ENCODE peak calls at places on chromosomes 16 and 17, in four cellular contexts. G is GM12878, N is K562, L is HepG2. X is an unnamed sample. For H3K79me2, the result is how much of the 10 kb centered on the place peaks cover.

GRCh38 chr17:81064746-81065475 is 30.0 kb downstream of the BAIAP2 start:
- DNase-seq in G (no peak), N (no peak), L (no peak), X (no peak)

GRCh38 chr17:72005332-72006163 is 115.3 kb upstream of the SOX9 start:
- DNase-seq in G (peak), N (no peak), L (no peak), X (no peak)

GRCh38 chr16:17194190-17194780 is 276.5 kb downstream of the XYLT1 start:
- DNase-seq in G (no peak), N (peak), L (no peak), X (peak)

GRCh38 chr16:9364721-9365693 is 273.6 kb downstream of the HAPSTR1 start:
- DNase-seq in G (no peak), N (no peak), L (peak), X (no peak)

GRCh38 chr17:73952498-73953205 is 250.8 kb upstream of the RPL38 start:
- DNase-seq in G (no peak), N (peak), L (no peak), X (no peak)

GRCh38 chr16:70512456-70512855 is 10.9 kb downstream of the COG4 start:
- DNase-seq in G (no peak), N (no peak), L (no peak), X (no peak)

GRCh38 chr17:49390548-49391324 is 23.9 kb downstream of the PHB1 start:
- DNase-seq in G (no peak), N (peak), L (peak), X (no peak)

GRCh38 chr17:8818047-8818446 is 18.9 kb upstream of the MFSD6L start:
- DNase-seq in G (no peak), N (no peak), L (no peak), X (no peak)

GRCh38 chr16:13425840-13426239 is 494.1 kb upstream of the ERCC4 start:
- DNase-seq in G (no peak), N (no peak), L (no peak), X (no peak)

GRCh38 chr17:57436565-57436964 is 180.2 kb downstream of the MSI2 start:
- DNase-seq in G (no peak), N (no peak), L (no peak), X (no peak)

GRCh38 chr17:30332057-30332542 is 1.8 kb downstream of the TMIGD1 start:
- DNase-seq in G (peak), N (no peak), L (peak), X (no peak)

GRCh38 chr16:17994027-17994426 is 342.5 kb downstream of the NPIPA8 start:
- DNase-seq in G (no peak), N (no peak), L (no peak), X (no peak)

GRCh38 chr17:81291662-81292061 is 3.4 kb downstream of the SLC38A10 start:
- DNase-seq in G (no peak), N (peak), L (peak), X (peak)

GRCh38 chr17:73444021-73444420 is 132.2 kb upstream of the CDC42EP4 start:
- DNase-seq in G (no peak), N (no peak), L (no peak), X (no peak)

GRCh38 chr17:64180089-64180488 is 50.1 kb upstream of the ERN1 start:
- DNase-seq in G (no peak), N (no peak), L (no peak), X (no peak)

GRCh38 chr17:70187383-70187782 is 18.1 kb downstream of the KCNJ2 start:
- DNase-seq in G (no peak), N (no peak), L (no peak), X (no peak)

GRCh38 chr17:57948555-57949420 is 6.4 kb downstream of the CUEDC1 start:
- DNase-seq in G (no peak), N (no peak), L (no peak), X (peak)

GRCh38 chr16:72536673-72537435 is 364.9 kb upstream of the PMFBP1 start:
- DNase-seq in G (no peak), N (no peak), L (no peak), X (no peak)

GRCh38 chr16:35743101-35743692 is 2283.8 kb downstream of the TP53TG3F start:
- DNase-seq in G (no peak), N (no peak), L (no peak), X (no peak)

GRCh38 chr16:85557083-85557975 is 55.8 kb upstream of the GSE1 start:
- DNase-seq in G (no peak), N (peak), L (peak), X (no peak)

GRCh38 chr17:47800686-47801085 is 20.9 kb downstream of the OSBPL7 start:
- DNase-seq in G (no peak), N (no peak), L (no peak), X (no peak)

GRCh38 chr17:3385869-3386816 is at the start of gene OR3A2:
- DNase-seq in G (no peak), N (no peak), L (no peak), X (no peak)

GRCh38 chr16:12637002-12637401 is 166.7 kb downstream of the CPPED1 start:
- DNase-seq in G (no peak), N (no peak), L (no peak), X (no peak)

GRCh38 chr17:27473748-27474609 is 17.7 kb downstream of the KSR1 start:
- DNase-seq in G (peak), N (peak), L (no peak), X (no peak)

DNA sequence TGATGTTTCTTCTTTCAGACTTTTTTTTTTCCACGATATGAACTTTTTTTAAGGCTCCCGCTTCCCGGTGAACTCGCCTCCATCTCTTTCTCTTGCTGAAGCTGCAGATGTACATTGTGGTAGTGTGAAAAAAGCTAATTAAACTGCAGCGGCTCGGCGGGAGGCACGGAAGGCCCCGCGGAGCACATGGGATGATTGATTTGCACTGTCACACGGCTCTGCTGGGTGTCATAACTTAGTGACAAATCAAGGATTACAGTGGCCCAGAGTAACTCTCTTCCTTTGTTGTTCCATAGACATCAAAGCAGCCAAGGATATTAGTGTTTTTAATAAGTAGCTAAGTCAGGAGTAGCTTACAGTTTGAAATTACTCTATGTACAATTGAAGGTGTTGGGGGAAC is 196.2 kb downstream of the AXIN2 start:
- DNase-seq in G (no peak), N (no peak), L (no peak), X (no peak)
- TF ChIP-seq ATF3 in G (no peak), N (no peak), L (no peak), X (no peak)

GRCh38 chr16:84052071-84052622 is 9.6 kb upstream of the SLC38A8 start:
- DNase-seq in G (no peak), N (no peak), L (no peak), X (no peak)
- H3K79me2 ChIP-seq in G (under half), N (under half), L (under half), X (under half)

GRCh38 chr17:50605434-50605833 is 29.2 kb upstream of the ABCC3 start:
- DNase-seq in G (no peak), N (no peak), L (no peak), X (no peak)

GRCh38 chr17:50611639-50612038 is 23.0 kb upstream of the ABCC3 start:
- DNase-seq in G (no peak), N (no peak), L (no peak), X (no peak)

GRCh38 chr17:50607522-50607921 is 27.2 kb upstream of the ABCC3 start:
- DNase-seq in G (no peak), N (no peak), L (no peak), X (no peak)

GRCh38 chr17:50609376-50610074 is 25.2 kb upstream of the ABCC3 start:
- DNase-seq in G (no peak), N (no peak), L (no peak), X (no peak)

DNA sequence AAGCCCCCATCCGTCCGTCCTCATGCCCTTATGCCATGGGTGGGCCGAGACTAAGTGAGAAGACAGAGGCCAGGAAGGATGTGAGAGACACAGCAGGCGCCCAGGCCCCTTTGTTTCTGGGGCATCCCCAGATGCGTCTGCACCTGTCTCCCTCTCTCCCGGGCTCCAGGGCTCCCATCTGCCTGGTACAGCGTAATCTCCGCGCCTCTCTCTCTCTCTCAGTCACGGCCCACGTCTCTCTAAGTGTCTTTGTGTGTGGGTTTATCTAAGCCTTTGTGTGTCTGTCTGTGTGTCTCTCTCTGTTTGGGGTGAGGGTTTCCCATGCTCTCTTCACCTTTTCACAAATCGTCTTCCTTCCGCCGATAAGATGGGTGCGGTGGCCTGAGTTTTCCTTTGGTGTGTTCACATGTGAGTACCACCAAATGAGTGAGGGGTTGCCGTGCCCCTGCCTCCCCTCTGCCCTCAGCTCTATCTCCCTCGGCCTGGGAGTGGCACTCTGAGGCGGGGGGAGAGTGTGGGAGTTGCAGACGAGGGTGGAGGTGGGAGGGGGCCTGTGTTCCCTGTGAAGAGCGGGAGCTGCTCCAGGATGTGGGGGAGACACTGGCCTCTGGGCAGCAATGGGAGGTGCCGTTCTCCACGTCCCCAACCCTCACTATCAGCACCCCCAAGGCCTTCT is 25.8 kb upstream of the ABCC3 start:
- DNase-seq in G (no peak), N (no peak), L (no peak), X (no peak)
- TF ChIP-seq ATF3 in G (no peak), N (no peak), L (no peak), X (no peak)

GRCh38 chr17:59840329-59840907 is 52.3 kb downstream of the TUBD1 start:
- DNase-seq in G (no peak), N (no peak), L (no peak), X (no peak)

GRCh38 chr17:59839646-59840328 is 53.0 kb downstream of the TUBD1 start:
- DNase-seq in G (no peak), N (no peak), L (no peak), X (no peak)

GRCh38 chr17:59840908-59841666 is 51.7 kb downstream of the TUBD1 start:
- DNase-seq in G (no peak), N (no peak), L (no peak), X (no peak)

GRCh38 chr17:59838196-59838911 is 54.4 kb downstream of the TUBD1 start:
- DNase-seq in G (no peak), N (no peak), L (no peak), X (no peak)

GRCh38 chr17:59837362-59838195 is 55.2 kb downstream of the TUBD1 start:
- DNase-seq in G (peak), N (peak), L (peak), X (peak)
- H3K79me2 ChIP-seq in G (half or more), N (under half), L (under half), X (half or more)

DNA sequence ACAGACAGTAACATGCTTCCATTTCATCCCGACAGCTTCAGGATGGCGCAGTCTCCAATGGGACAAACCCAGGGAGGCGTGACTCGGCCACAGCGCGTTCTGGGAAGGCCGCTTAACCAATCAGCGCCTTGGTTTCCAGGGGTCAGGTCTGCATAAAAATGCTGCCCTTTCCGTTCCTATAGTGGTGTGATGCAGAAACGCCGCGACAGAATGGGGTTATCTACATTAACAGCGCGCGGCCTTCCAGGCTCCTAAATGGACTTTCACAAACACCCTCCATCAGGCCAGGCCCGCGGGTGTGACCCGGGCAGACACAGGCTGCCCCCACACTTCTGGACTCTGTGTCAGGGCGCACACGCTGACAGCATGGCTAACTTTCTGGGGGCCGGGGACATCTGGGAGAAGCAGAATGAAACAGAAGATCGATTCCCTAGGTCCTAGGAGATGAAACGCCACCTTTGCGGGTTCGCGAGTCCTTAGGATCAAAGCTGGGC is 792 bp downstream of the TMEM231 start:
- DNase-seq in G (no peak), N (peak), L (peak), X (peak)
- TF ChIP-seq ATF3 in G (peak), N (no peak), L (no peak), X (no peak)

GRCh38 chr17:77484096-77484495 is 343.3 kb downstream of the SEC14L1 start:
- DNase-seq in G (no peak), N (no peak), L (no peak), X (no peak)
- H3K79me2 ChIP-seq in G (under half), N (under half), L (under half), X (under half)

GRCh38 chr17:17855976-17856375 is 19.2 kb upstream of the SREBF1 start:
- DNase-seq in G (no peak), N (no peak), L (no peak), X (no peak)

GRCh38 chr17:17860761-17861107 is 23.9 kb upstream of the SREBF1 start:
- DNase-seq in G (no peak), N (no peak), L (no peak), X (no peak)

GRCh38 chr17:17857496-17857895 is 20.7 kb upstream of the SREBF1 start:
- DNase-seq in G (no peak), N (no peak), L (no peak), X (no peak)

GRCh38 chr17:17856386-17856785 is 19.6 kb upstream of the SREBF1 start:
- DNase-seq in G (no peak), N (no peak), L (peak), X (no peak)

GRCh38 chr17:17859909-17860760 is 23.3 kb upstream of the SREBF1 start:
- DNase-seq in G (no peak), N (peak), L (peak), X (no peak)
- TF ChIP-seq ATF3 in G (no peak), N (no peak), L (no peak), X (no peak)

X was measured in HCT116.